ENCODE peak calls at places on chromosomes 1 and 21, in seven cellular contexts. D is non-pigmented ciliary epithelial cell; M is Caki2; K is ELR; V is activated naive CD8-positive, alpha-beta T cell treated with anti-CD3 and anti-CD28 coated beads for 36 hours; Y is natural killer cell; I is amygdala. Q is an unnamed sample.

GRCh38 chr1:218478336-218478735 is 133.2 kb downstream of the TGFB2 start:
- DNase-seq in D (no peak), M (no peak), K (peak), V (no peak), Y (no peak), I (no peak), Q (no peak)

GRCh38 chr1:109089242-109090015 is 1.1 kb upstream of the TMEM167B start:
- DNase-seq in D (no peak), M (peak), K (peak), V (peak), Y (peak), I (peak), Q (peak)

GRCh38 chr1:109389638-109390341 is 7.9 kb downstream of the SORT1 start:
- DNase-seq in D (no peak), M (no peak), K (no peak), V (no peak), Y (no peak), I (no peak), Q (no peak)

GRCh38 chr21:34889537-34890257 is 159.4 kb downstream of the RUNX1 start:
- DNase-seq in D (no peak), M (peak), K (peak), V (peak), Y (peak), I (peak), Q (peak)

GRCh38 chr1:17700363-17700762 is 54.8 kb upstream of the ACTL8 start:
- DNase-seq in D (no peak), M (no peak), K (no peak), V (no peak), Y (no peak), I (no peak), Q (no peak)

GRCh38 chr1:173554541-173555250 is 48.2 kb downstream of the SLC9C2 start:
- DNase-seq in D (no peak), M (no peak), K (peak), V (no peak), Y (no peak), I (no peak), Q (no peak)

GRCh38 chr1:160251687-160252526 is 10.4 kb downstream of the DCAF8 start:
- DNase-seq in D (peak), M (peak), K (peak), V (peak), Y (peak), I (peak), Q (peak)

GRCh38 chr1:167105150-167105840 is 11.4 kb downstream of the STYXL2 start:
- DNase-seq in D (no peak), M (no peak), K (peak), V (no peak), Y (no peak), I (no peak), Q (no peak)

GRCh38 chr1:89574621-89575020 is 50.0 kb downstream of the LRRC8B start:
- DNase-seq in D (no peak), M (no peak), K (no peak), V (no peak), Y (no peak), I (no peak), Q (no peak)

GRCh38 chr1:227918736-227919135 is 29.0 kb downstream of the WNT9A start:
- DNase-seq in D (no peak), M (no peak), K (no peak), V (no peak), Y (no peak), I (no peak), Q (no peak)

GRCh38 chr1:180112979-180113650 is 41.6 kb upstream of the QSOX1 start:
- DNase-seq in D (no peak), M (no peak), K (no peak), V (no peak), Y (no peak), I (no peak), Q (no peak)

GRCh38 chr1:185479781-185480180 is 162.7 kb upstream of the IVNS1ABP start:
- DNase-seq in D (no peak), M (no peak), K (no peak), V (no peak), Y (no peak), I (no peak), Q (no peak)

GRCh38 chr1:157142245-157142644 is 4.0 kb upstream of the ETV3 start:
- DNase-seq in D (no peak), M (no peak), K (no peak), V (no peak), Y (no peak), I (no peak), Q (no peak)

GRCh38 chr1:235131961-235132360 is 3.3 kb upstream of the TOMM20 start:
- DNase-seq in D (no peak), M (no peak), K (peak), V (no peak), Y (no peak), I (no peak), Q (no peak)

GRCh38 chr1:175245324-175245723 is 52.7 kb upstream of the KIAA0040 start:
- DNase-seq in D (no peak), M (no peak), K (no peak), V (no peak), Y (no peak), I (no peak), Q (no peak)

Q was measured in thyroid gland.